ENCODE peak calls at places on chromosome 7, in five cellular contexts. H is Ammon's horn, G is amniotic stem cell, F is Right ventricle myocardium inferior, I is iPS DF 6.9. L is an unnamed sample.

GRCh38 chr7:36475011-36475342 is 85.3 kb downstream of the ANLN start:
- DNase-seq in H (no peak), G (no peak), F (no peak), I (no peak), L (no peak)

GRCh38 chr7:44955733-44956132 is 23.1 kb downstream of the MYO1G start:
- DNase-seq in H (no peak), G (no peak), F (no peak), I (no peak), L (no peak)

GRCh38 chr7:8436965-8437364 is 3.6 kb downstream of the NXPH1 start:
- DNase-seq in H (peak), G (no peak), F (no peak), I (no peak), L (no peak)

GRCh38 chr7:157657741-157658740 is 321.2 kb downstream of the DNAJB6 start:
- DNase-seq in H (no peak), G (no peak), F (peak), I (no peak), L (no peak)

GRCh38 chr7:2003451-2003930 is 229.3 kb downstream of the MAD1L1 start:
- DNase-seq in H (no peak), G (no peak), F (peak), I (no peak), L (no peak)

GRCh38 chr7:140478361-140479061 is 794 bp downstream of the MKRN1 start:
- DNase-seq in H (peak), G (peak), F (peak), I (no peak), L (no peak)

GRCh38 chr7:159064121-159064815 is 80.4 kb downstream of the VIPR2 start:
- DNase-seq in H (no peak), G (no peak), F (no peak), I (no peak), L (no peak)

GRCh38 chr7:78197447-78197846 is 398.9 kb downstream of the PHTF2 start:
- DNase-seq in H (no peak), G (no peak), F (no peak), I (no peak), L (no peak)

GRCh38 chr7:151987748-151988529 is 31.7 kb downstream of the GALNTL5 start:
- DNase-seq in H (peak), G (no peak), F (peak), I (no peak), L (no peak)

GRCh38 chr7:150742286-150742968 is 5.2 kb downstream of the GIMAP5 start:
- DNase-seq in H (no peak), G (no peak), F (no peak), I (no peak), L (no peak)

GRCh38 chr7:128739990-128740682 is 977 bp downstream of the CALU start:
- DNase-seq in H (no peak), G (no peak), F (no peak), I (no peak), L (no peak)

GRCh38 chr7:47482013-47482761 is 99.7 kb downstream of the TNS3 start:
- DNase-seq in H (no peak), G (peak), F (peak), I (no peak), L (no peak)

GRCh38 chr7:117871778-117872538 is 1.3 kb downstream of the CTTNBP2 start:
- DNase-seq in H (peak), G (no peak), F (no peak), I (no peak), L (no peak)

GRCh38 chr7:131950758-131951157 is 394.3 kb upstream of the PODXL start:
- DNase-seq in H (no peak), G (no peak), F (no peak), I (no peak), L (no peak)

GRCh38 chr7:24227068-24227467 is 56.9 kb upstream of the NPY start:
- DNase-seq in H (no peak), G (no peak), F (no peak), I (no peak), L (peak)

GRCh38 chr7:149686001-149686400 is 87.4 kb downstream of the ZNF467 start:
- DNase-seq in H (no peak), G (no peak), F (no peak), I (no peak), L (no peak)

GRCh38 chr7:136045181-136045580 is 68.0 kb upstream of the MTPN start:
- DNase-seq in H (no peak), G (no peak), F (no peak), I (no peak), L (no peak)

GRCh38 chr7:85130702-85131101 is 56.2 kb downstream of the SEMA3D start:
- DNase-seq in H (no peak), G (no peak), F (no peak), I (no peak), L (no peak)

GRCh38 chr7:42269161-42269560 is 32.2 kb upstream of the GLI3 start:
- DNase-seq in H (no peak), G (no peak), F (no peak), I (no peak), L (no peak)

GRCh38 chr7:149569025-149569725 is 71.6 kb upstream of the ZNF746 start:
- DNase-seq in H (no peak), G (no peak), F (no peak), I (no peak), L (no peak)

GRCh38 chr7:142669074-142669654 is 80.1 kb upstream of the PRSS1 start:
- DNase-seq in H (no peak), G (peak), F (no peak), I (no peak), L (no peak)

GRCh38 chr7:144384555-144385245 is 18.8 kb downstream of the NOBOX start:
- DNase-seq in H (no peak), G (peak), F (no peak), I (no peak), L (no peak)

GRCh38 chr7:1024331-1024761 is 20.0 kb upstream of the GPR146 start:
- DNase-seq in H (no peak), G (no peak), F (peak), I (no peak), L (no peak)

GRCh38 chr7:65971021-65971420 is 11.0 kb downstream of the GUSB start:
- DNase-seq in H (no peak), G (no peak), F (no peak), I (no peak), L (no peak)

GRCh38 chr7:77313086-77313485 is 103.1 kb downstream of the GSAP start:
- DNase-seq in H (no peak), G (no peak), F (no peak), I (no peak), L (no peak)

GRCh38 chr7:32809871-32810270 is 81.7 kb downstream of the KBTBD2 start:
- DNase-seq in H (no peak), G (no peak), F (no peak), I (no peak), L (no peak)

GRCh38 chr7:105934577-105935185 is 28.4 kb upstream of the CDHR3 start:
- DNase-seq in H (peak), G (no peak), F (no peak), I (peak), L (peak)

GRCh38 chr7:17617857-17618651 is 319.6 kb downstream of the AHR start:
- DNase-seq in H (no peak), G (no peak), F (no peak), I (no peak), L (no peak)